ENCODE peak calls at places on chromosomes 16 and 17, in six cellular contexts. One of them, this sample, is unnamed.

GRCh38 chr16:22235839-22236745 is 30.0 kb downstream of the EEF2K start:
- DNase-seq in transverse colon: peak
- DNase-seq in astrocyte of the cerebellum: no peak
- DNase-seq in breast epithelium: no peak
- DNase-seq in MCF 10A: peak
- DNase-seq in neural crest cell: no peak
- DNase-seq in this sample: no peak

GRCh38 chr17:70373369-70373768 is 204.0 kb downstream of the KCNJ2 start:
- DNase-seq in breast epithelium: no peak
- DNase-seq in transverse colon: no peak
- DNase-seq in neural crest cell: no peak
- DNase-seq in astrocyte of the cerebellum: no peak
- DNase-seq in MCF 10A: no peak
- DNase-seq in this sample: no peak

GRCh38 chr17:14866266-14866665 is 398.9 kb downstream of the PMP22 start:
- DNase-seq in breast epithelium: no peak
- DNase-seq in MCF 10A: no peak
- DNase-seq in transverse colon: no peak
- DNase-seq in astrocyte of the cerebellum: no peak
- DNase-seq in neural crest cell: no peak
- DNase-seq in this sample: peak

GRCh38 chr16:27974896-27975540 is 88.5 kb downstream of the GSG1L start:
- DNase-seq in astrocyte of the cerebellum: no peak
- DNase-seq in MCF 10A: no peak
- DNase-seq in neural crest cell: no peak
- DNase-seq in transverse colon: no peak
- DNase-seq in breast epithelium: no peak
- DNase-seq in this sample: no peak

GRCh38 chr17:77458202-77459017 is 317.6 kb downstream of the SEC14L1 start:
- DNase-seq in neural crest cell: no peak
- DNase-seq in breast epithelium: no peak
- DNase-seq in astrocyte of the cerebellum: no peak
- DNase-seq in transverse colon: no peak
- DNase-seq in MCF 10A: no peak
- DNase-seq in this sample: no peak

GRCh38 chr16:77219437-77219836 is 20.2 kb downstream of the SYCE1L start:
- DNase-seq in neural crest cell: no peak
- DNase-seq in astrocyte of the cerebellum: no peak
- DNase-seq in breast epithelium: no peak
- DNase-seq in transverse colon: no peak
- DNase-seq in MCF 10A: no peak
- DNase-seq in this sample: no peak

GRCh38 chr17:43757171-43757660 is 1.4 kb downstream of the SOST start:
- DNase-seq in astrocyte of the cerebellum: no peak
- DNase-seq in breast epithelium: no peak
- DNase-seq in neural crest cell: no peak
- DNase-seq in MCF 10A: no peak
- DNase-seq in transverse colon: no peak
- DNase-seq in this sample: no peak

GRCh38 chr17:61570118-61570517 is 20.9 kb downstream of the NACA2 start:
- DNase-seq in transverse colon: no peak
- DNase-seq in astrocyte of the cerebellum: no peak
- DNase-seq in MCF 10A: peak
- DNase-seq in neural crest cell: no peak
- DNase-seq in breast epithelium: no peak
- DNase-seq in this sample: no peak

GRCh38 chr16:30738984-30739951 is 9.0 kb upstream of the PHKG2 start:
- DNase-seq in astrocyte of the cerebellum: no peak
- DNase-seq in neural crest cell: no peak
- DNase-seq in transverse colon: no peak
- DNase-seq in breast epithelium: no peak
- DNase-seq in MCF 10A: no peak
- DNase-seq in this sample: no peak

GRCh38 chr17:81251091-81251942 is 12.2 kb downstream of the NDUFAF8 start:
- DNase-seq in astrocyte of the cerebellum: no peak
- DNase-seq in breast epithelium: no peak
- DNase-seq in transverse colon: peak
- DNase-seq in neural crest cell: no peak
- DNase-seq in MCF 10A: no peak
- DNase-seq in this sample: no peak

GRCh38 chr17:57011482-57012015 is 33.6 kb downstream of the SCPEP1 start:
- DNase-seq in neural crest cell: no peak
- DNase-seq in breast epithelium: no peak
- DNase-seq in MCF 10A: no peak
- DNase-seq in astrocyte of the cerebellum: no peak
- DNase-seq in transverse colon: no peak
- DNase-seq in this sample: no peak

GRCh38 chr16:2785101-2785991 is 2.0 kb downstream of the PRSS33 start:
- DNase-seq in astrocyte of the cerebellum: no peak
- DNase-seq in transverse colon: peak
- DNase-seq in breast epithelium: no peak
- DNase-seq in neural crest cell: no peak
- DNase-seq in MCF 10A: no peak
- DNase-seq in this sample: no peak

GRCh38 chr17:47978324-47978723 is 7.4 kb downstream of the CDK5RAP3 start:
- DNase-seq in neural crest cell: peak
- DNase-seq in breast epithelium: no peak
- DNase-seq in MCF 10A: peak
- DNase-seq in transverse colon: peak
- DNase-seq in astrocyte of the cerebellum: no peak
- DNase-seq in this sample: no peak

GRCh38 chr16:3607161-3607560 is 4.2 kb downstream of the SLX4 start:
- DNase-seq in MCF 10A: no peak
- DNase-seq in astrocyte of the cerebellum: no peak
- DNase-seq in transverse colon: no peak
- DNase-seq in breast epithelium: no peak
- DNase-seq in neural crest cell: no peak
- DNase-seq in this sample: no peak

GRCh38 chr17:78665952-78666920 is 89.0 kb upstream of the DNAH17 start:
- DNase-seq in astrocyte of the cerebellum: no peak
- DNase-seq in breast epithelium: no peak
- DNase-seq in MCF 10A: peak
- DNase-seq in transverse colon: no peak
- DNase-seq in neural crest cell: no peak
- DNase-seq in this sample: no peak

DNA sequence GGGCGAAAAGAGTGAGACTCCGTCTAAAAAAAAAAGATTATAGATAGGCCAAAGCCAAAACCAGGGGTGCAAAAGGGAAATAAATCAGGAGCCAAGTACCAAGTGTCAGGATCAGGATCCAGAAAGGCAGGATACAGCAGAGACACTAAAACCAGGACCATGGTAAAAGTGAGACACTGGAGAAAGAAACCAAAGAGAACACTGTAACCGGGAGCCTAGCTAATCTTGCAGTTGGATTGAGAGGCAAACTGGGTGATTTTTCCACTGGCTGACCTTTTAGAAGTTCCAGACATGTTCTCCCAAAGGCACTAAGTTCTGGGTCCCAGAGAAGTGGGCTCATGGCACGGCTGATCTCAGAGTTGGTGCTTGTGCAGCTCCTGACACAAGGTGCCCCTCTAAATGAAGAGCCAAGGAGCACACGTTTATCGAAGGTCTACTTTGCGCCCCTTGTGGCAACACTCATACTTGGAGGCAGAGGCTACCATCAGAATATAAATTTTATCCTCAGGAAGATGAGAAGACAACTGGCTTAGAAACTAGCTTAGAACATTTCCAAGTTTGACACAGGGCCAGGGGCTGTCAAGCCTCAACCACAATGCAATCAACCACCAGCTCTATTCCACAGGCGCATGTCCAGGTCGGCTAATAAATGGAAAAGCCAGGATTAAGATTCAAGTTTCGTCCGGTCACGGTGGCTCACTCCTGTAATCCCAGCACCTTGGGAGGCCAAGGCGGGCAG is 27.5 kb upstream of the HELZ start:
- DNase-seq in neural crest cell: no peak
- DNase-seq in MCF 10A: no peak
- DNase-seq in breast epithelium: no peak
- DNase-seq in astrocyte of the cerebellum: no peak
- DNase-seq in transverse colon: no peak
- DNase-seq in this sample: no peak
- TF ChIP-seq CTCF in neural crest cell: peak
- TF ChIP-seq CTCF in MCF 10A: no peak
- TF ChIP-seq CTCF in breast epithelium: no peak
- TF ChIP-seq CTCF in astrocyte of the cerebellum: peak
- TF ChIP-seq CTCF in transverse colon: no peak
- TF ChIP-seq CTCF in this sample: peak

GRCh38 chr16:54931041-54931756 is 534 bp downstream of the IRX5 start:
- DNase-seq in breast epithelium: no peak
- DNase-seq in transverse colon: no peak
- DNase-seq in neural crest cell: peak
- DNase-seq in MCF 10A: peak
- DNase-seq in astrocyte of the cerebellum: no peak
- DNase-seq in this sample: no peak

GRCh38 chr16:54931757-54932660 is 1.3 kb downstream of the IRX5 start:
- DNase-seq in breast epithelium: no peak
- DNase-seq in neural crest cell: no peak
- DNase-seq in astrocyte of the cerebellum: no peak
- DNase-seq in MCF 10A: peak
- DNase-seq in transverse colon: no peak
- DNase-seq in this sample: no peak

GRCh38 chr16:54928421-54929089 is 2.1 kb upstream of the IRX5 start:
- DNase-seq in MCF 10A: peak
- DNase-seq in breast epithelium: peak
- DNase-seq in neural crest cell: peak
- DNase-seq in astrocyte of the cerebellum: no peak
- DNase-seq in transverse colon: no peak
- DNase-seq in this sample: no peak

GRCh38 chr16:54929090-54930033 is 1.3 kb upstream of the IRX5 start:
- DNase-seq in transverse colon: peak
- DNase-seq in astrocyte of the cerebellum: peak
- DNase-seq in MCF 10A: peak
- DNase-seq in neural crest cell: peak
- DNase-seq in breast epithelium: peak
- DNase-seq in this sample: peak

GRCh38 chr16:54930034-54930938 is at the start of gene IRX5:
- DNase-seq in neural crest cell: peak
- DNase-seq in MCF 10A: peak
- DNase-seq in transverse colon: peak
- DNase-seq in breast epithelium: peak
- DNase-seq in astrocyte of the cerebellum: peak
- DNase-seq in this sample: peak
- TF ChIP-seq CTCF in neural crest cell: peak
- TF ChIP-seq CTCF in MCF 10A: no peak
- TF ChIP-seq CTCF in transverse colon: peak
- TF ChIP-seq CTCF in breast epithelium: no peak
- TF ChIP-seq CTCF in astrocyte of the cerebellum: no peak
- TF ChIP-seq CTCF in this sample: no peak

GRCh38 chr16:85686912-85687591 is 1.7 kb downstream of the GINS2 start:
- DNase-seq in astrocyte of the cerebellum: no peak
- DNase-seq in neural crest cell: no peak
- DNase-seq in MCF 10A: no peak
- DNase-seq in transverse colon: peak
- DNase-seq in breast epithelium: no peak
- DNase-seq in this sample: no peak

GRCh38 chr16:85689950-85690320 is 1.2 kb upstream of the GINS2 start:
- DNase-seq in astrocyte of the cerebellum: no peak
- DNase-seq in MCF 10A: no peak
- DNase-seq in breast epithelium: no peak
- DNase-seq in transverse colon: no peak
- DNase-seq in neural crest cell: no peak
- DNase-seq in this sample: no peak

GRCh38 chr16:85689285-85689949 is 663 bp upstream of the GINS2 start:
- DNase-seq in astrocyte of the cerebellum: no peak
- DNase-seq in neural crest cell: no peak
- DNase-seq in MCF 10A: no peak
- DNase-seq in breast epithelium: no peak
- DNase-seq in transverse colon: no peak
- DNase-seq in this sample: no peak

GRCh38 chr16:85688586-85689284 is at the start of gene GINS2:
- DNase-seq in transverse colon: peak
- DNase-seq in MCF 10A: peak
- DNase-seq in neural crest cell: peak
- DNase-seq in breast epithelium: peak
- DNase-seq in astrocyte of the cerebellum: peak
- DNase-seq in this sample: peak

DNA sequence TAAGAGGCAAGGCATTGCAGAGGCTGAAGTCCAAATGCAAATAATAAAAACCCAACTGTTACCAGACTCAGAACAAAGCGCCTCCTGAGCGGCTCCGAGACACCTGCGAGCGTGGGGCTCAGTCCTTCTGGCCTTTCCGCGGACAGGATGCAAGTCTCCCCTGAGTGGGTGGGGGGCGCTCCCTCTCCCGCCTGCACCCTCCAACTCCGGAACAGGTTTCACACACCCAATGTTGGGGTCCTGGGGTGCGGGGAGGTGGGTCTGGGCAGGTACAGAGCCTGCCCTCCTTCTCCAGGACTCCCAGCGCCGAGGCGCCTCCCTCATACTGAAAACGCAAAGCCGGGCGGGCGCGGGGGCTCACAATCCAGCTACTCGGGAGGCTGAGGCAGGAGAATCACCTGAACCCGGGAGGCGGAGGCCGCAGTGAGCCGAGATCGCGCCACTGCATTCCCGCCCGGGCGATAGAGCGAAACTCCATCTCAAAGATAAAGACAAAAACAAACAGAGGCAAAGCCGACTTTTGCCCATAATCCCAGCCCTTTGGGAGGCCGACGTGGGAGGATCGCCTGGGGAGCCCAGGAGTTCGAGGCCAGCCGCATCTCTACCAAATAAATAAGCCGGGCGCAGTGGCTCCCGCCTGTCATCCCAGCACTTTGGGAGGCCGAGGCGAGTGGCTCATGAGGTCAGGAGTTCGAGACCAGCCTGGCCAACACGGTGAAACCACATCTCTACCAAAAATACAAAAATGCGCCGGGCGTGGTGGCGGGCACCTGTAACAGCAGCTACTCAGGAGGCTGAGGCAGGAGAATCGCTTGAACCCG is 893 bp downstream of the GINS2 start:
- DNase-seq in MCF 10A: no peak
- DNase-seq in neural crest cell: no peak
- DNase-seq in astrocyte of the cerebellum: no peak
- DNase-seq in transverse colon: peak
- DNase-seq in breast epithelium: no peak
- DNase-seq in this sample: no peak
- TF ChIP-seq CTCF in MCF 10A: no peak
- TF ChIP-seq CTCF in neural crest cell: no peak
- TF ChIP-seq CTCF in astrocyte of the cerebellum: no peak
- TF ChIP-seq CTCF in transverse colon: no peak
- TF ChIP-seq CTCF in breast epithelium: no peak
- TF ChIP-seq CTCF in this sample: no peak

DNA sequence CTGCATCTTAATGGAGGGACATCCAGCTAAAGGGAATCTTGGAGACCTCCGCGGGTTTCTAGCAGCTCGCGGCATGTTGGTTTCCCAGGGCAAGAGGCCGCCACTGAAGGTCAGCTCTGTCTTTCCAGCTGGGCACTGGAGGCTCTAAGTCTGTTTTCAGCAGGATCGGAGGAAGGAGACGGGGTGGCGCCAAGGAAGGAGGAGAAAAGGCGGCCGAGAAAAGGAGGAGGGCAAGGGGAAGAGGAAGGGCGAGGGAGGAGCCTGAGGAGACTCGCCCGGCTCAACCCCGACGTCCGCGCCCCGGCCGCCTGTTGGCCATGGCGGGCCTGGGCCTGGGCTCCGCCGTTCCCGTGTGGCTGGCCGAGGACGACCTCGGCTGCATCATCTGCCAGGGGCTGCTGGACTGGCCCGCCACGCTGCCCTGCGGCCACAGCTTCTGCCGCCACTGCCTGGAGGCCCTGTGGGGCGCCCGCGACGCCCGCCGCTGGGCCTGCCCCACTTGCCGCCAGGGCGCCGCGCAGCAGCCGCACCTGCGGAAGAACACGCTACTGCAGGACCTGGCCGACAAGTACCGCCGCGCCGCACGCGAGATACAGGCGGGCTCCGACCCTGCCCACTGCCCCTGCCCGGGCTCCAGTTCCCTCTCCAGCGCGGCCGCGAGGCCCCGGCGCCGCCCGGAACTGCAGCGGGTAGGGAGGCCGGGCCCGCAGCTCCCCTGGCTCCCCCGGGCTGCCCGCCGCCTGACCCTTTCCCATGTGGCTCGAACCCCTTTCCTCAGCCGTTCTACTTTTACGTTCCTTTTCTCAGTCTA is at the start of gene RNF135:
- DNase-seq in transverse colon: peak
- DNase-seq in astrocyte of the cerebellum: peak
- DNase-seq in breast epithelium: peak
- DNase-seq in neural crest cell: peak
- DNase-seq in MCF 10A: peak
- DNase-seq in this sample: peak
- TF ChIP-seq CTCF in transverse colon: peak
- TF ChIP-seq CTCF in astrocyte of the cerebellum: peak
- TF ChIP-seq CTCF in breast epithelium: no peak
- TF ChIP-seq CTCF in neural crest cell: peak
- TF ChIP-seq CTCF in MCF 10A: no peak
- TF ChIP-seq CTCF in this sample: no peak